ENCODE peak calls at places on chromosomes 12 and 14, in ten cellular contexts. K, I, N, J, F, D, H, B, T and M are unnamed samples.

GRCh38 chr12:124147030-124147429 is 147.9 kb upstream of the RFLNA start:
- DNase-seq in H (no peak), B (no peak), J (no peak), N (no peak), F (no peak), I (no peak), D (no peak), T (no peak), K (no peak), M (no peak)

GRCh38 chr12:93943766-93944165 is 204.6 kb upstream of the PLXNC1 start:
- DNase-seq in N (no peak), H (no peak), J (no peak), B (peak), F (peak), K (no peak), D (no peak), I (peak), T (peak), M (peak)

GRCh38 chr12:131795688-131796410 is 32.3 kb upstream of the MMP17 start:
- DNase-seq in D (no peak), H (no peak), B (no peak), N (no peak), T (no peak), J (no peak), I (no peak), K (no peak), F (no peak), M (no peak)

GRCh38 chr14:105499256-105500035 is 8.4 kb downstream of the TEDC1 start:
- DNase-seq in H (peak), B (no peak), J (no peak), T (no peak), N (no peak), K (no peak), D (no peak), F (no peak), I (peak), M (no peak)

GRCh38 chr12:115261691-115262398 is 577.9 kb upstream of the TBX3 start:
- DNase-seq in K (peak), D (no peak), F (peak), I (no peak), B (no peak), H (peak), N (no peak), T (no peak), J (no peak), M (no peak)

GRCh38 chr14:64253672-64254071 is 40.5 kb downstream of the ESR2 start:
- DNase-seq in D (no peak), N (no peak), K (no peak), H (no peak), T (no peak), J (no peak), F (peak), B (no peak), I (no peak), M (no peak)

GRCh38 chr12:76329163-76329562 is 19.1 kb downstream of the BBS10 start:
- DNase-seq in J (no peak), D (no peak), T (no peak), H (no peak), N (no peak), I (no peak), K (no peak), B (no peak), F (peak), M (peak)

GRCh38 chr12:125104978-125105377 is 39.7 kb downstream of the AACS start:
- DNase-seq in K (no peak), J (no peak), I (no peak), N (no peak), B (peak), D (no peak), F (no peak), H (no peak), T (no peak), M (no peak)

GRCh38 chr14:34043627-34044372 is 92.9 kb upstream of the EGLN3 start:
- DNase-seq in H (peak), J (no peak), F (no peak), D (no peak), N (no peak), B (no peak), T (no peak), K (no peak), I (no peak), M (peak)

GRCh38 chr14:100439781-100440180 is 116.6 kb downstream of the SLC25A47 start:
- DNase-seq in H (no peak), I (peak), B (no peak), F (no peak), N (no peak), D (peak), K (no peak), T (no peak), J (peak), M (no peak)

GRCh38 chr12:53696285-53696654 is 20.4 kb upstream of the ATP5MC2 start:
- DNase-seq in B (peak), D (peak), J (peak), I (no peak), T (peak), H (peak), F (peak), K (peak), N (peak), M (peak)

GRCh38 chr12:94225924-94226630 is 77.7 kb downstream of the PLXNC1 start:
- DNase-seq in J (no peak), D (no peak), B (no peak), I (no peak), H (no peak), T (no peak), N (no peak), F (no peak), K (no peak), M (no peak)

GRCh38 chr14:73742520-73743238 is 28.5 kb upstream of the PNMA1 start:
- DNase-seq in H (no peak), B (no peak), I (no peak), D (no peak), N (no peak), K (no peak), F (no peak), T (no peak), J (no peak), M (no peak)

GRCh38 chr12:561908-562593 is 101.2 kb downstream of the NINJ2 start:
- DNase-seq in N (no peak), J (no peak), D (no peak), H (no peak), I (no peak), F (no peak), T (no peak), B (peak), K (peak), M (no peak)

GRCh38 chr14:104446611-104447010 is 133.0 kb upstream of the C14orf180 start:
- DNase-seq in F (no peak), J (no peak), H (no peak), K (no peak), B (no peak), D (no peak), T (no peak), N (no peak), I (peak), M (no peak)

GRCh38 chr14:22177870-22178269 is 411.2 kb downstream of the DAD1 start:
- DNase-seq in N (no peak), F (peak), T (no peak), D (no peak), I (no peak), J (no peak), H (no peak), B (no peak), K (no peak), M (no peak)

GRCh38 chr14:21382886-21383847 is 652 bp downstream of the SUPT16H start:
- DNase-seq in I (peak), H (peak), B (peak), K (peak), F (peak), N (peak), D (no peak), J (peak), T (peak), M (no peak)

GRCh38 chr12:55742719-55743130 is at the start of gene GDF11:
- DNase-seq in K (peak), I (peak), T (peak), D (peak), H (peak), J (peak), N (peak), B (peak), F (peak), M (peak)

GRCh38 chr14:69321601-69322330 is 61.8 kb downstream of the GALNT16 start:
- DNase-seq in J (peak), D (no peak), N (no peak), I (peak), K (no peak), B (no peak), H (no peak), F (no peak), T (peak), M (no peak)

GRCh38 chr12:84627582-84627981 is 285.0 kb downstream of the SLC6A15 start:
- DNase-seq in H (no peak), T (no peak), I (no peak), D (no peak), B (no peak), J (no peak), K (no peak), F (no peak), N (no peak), M (no peak)

GRCh38 chr14:84404246-84404645 is 1125.7 kb upstream of the FLRT2 start:
- DNase-seq in H (no peak), N (no peak), D (no peak), I (no peak), T (no peak), K (no peak), J (no peak), F (no peak), B (no peak), M (no peak)

GRCh38 chr14:23984891-23985607 is 3.7 kb upstream of the DHRS4L2 start:
- DNase-seq in I (no peak), F (peak), N (no peak), T (peak), D (no peak), B (no peak), J (peak), H (peak), K (no peak), M (no peak)

GRCh38 chr14:96409701-96410100 is 17.8 kb downstream of the AK7 start:
- DNase-seq in H (peak), N (no peak), I (no peak), J (no peak), D (no peak), B (no peak), F (no peak), K (no peak), T (peak), M (peak)

GRCh38 chr14:83561261-83561660 is 1968.7 kb upstream of the FLRT2 start:
- DNase-seq in K (no peak), T (no peak), J (no peak), H (no peak), N (no peak), F (no peak), B (no peak), D (no peak), I (no peak), M (no peak)

GRCh38 chr12:49304161-49304560 is 9.2 kb downstream of the PRPH start:
- DNase-seq in I (no peak), K (no peak), D (no peak), N (no peak), J (no peak), B (no peak), H (no peak), T (no peak), F (peak), M (no peak)

GRCh38 chr12:104083769-104084475 is 19.6 kb downstream of the HCFC2 start:
- DNase-seq in H (no peak), F (no peak), D (no peak), N (no peak), J (no peak), B (no peak), T (no peak), I (no peak), K (no peak), M (no peak)

GRCh38 chr12:107404981-107405380 is 280.6 kb upstream of the PWP1 start:
- DNase-seq in T (no peak), H (peak), J (no peak), N (no peak), I (no peak), D (no peak), K (peak), B (peak), F (peak), M (peak)

GRCh38 chr14:95507174-95507573 is 9.3 kb downstream of the SYNE3 start:
- DNase-seq in D (peak), K (peak), H (no peak), F (peak), N (no peak), I (peak), T (peak), J (peak), B (no peak), M (peak)

GRCh38 chr12:57479376-57480115 is at the start of gene ARHGAP9:
- DNase-seq in J (no peak), K (no peak), B (no peak), I (no peak), T (no peak), H (no peak), F (peak), D (no peak), N (no peak), M (no peak)
- TF ChIP-seq POLR2A in J (no peak), K (no peak), B (no peak), I (no peak), T (no peak), H (no peak), F (no peak), D (no peak), N (peak), M (no peak)

GRCh38 chr12:3869448-3869847 is 3.8 kb downstream of the PARP11 start:
- DNase-seq in B (no peak), T (no peak), D (no peak), K (no peak), F (no peak), I (no peak), N (no peak), H (no peak), J (no peak), M (no peak)

GRCh38 chr12:3869860-3870259 is 3.3 kb downstream of the PARP11 start:
- DNase-seq in H (no peak), T (no peak), K (no peak), J (no peak), F (no peak), N (no peak), B (no peak), I (no peak), D (no peak), M (no peak)

DNA sequence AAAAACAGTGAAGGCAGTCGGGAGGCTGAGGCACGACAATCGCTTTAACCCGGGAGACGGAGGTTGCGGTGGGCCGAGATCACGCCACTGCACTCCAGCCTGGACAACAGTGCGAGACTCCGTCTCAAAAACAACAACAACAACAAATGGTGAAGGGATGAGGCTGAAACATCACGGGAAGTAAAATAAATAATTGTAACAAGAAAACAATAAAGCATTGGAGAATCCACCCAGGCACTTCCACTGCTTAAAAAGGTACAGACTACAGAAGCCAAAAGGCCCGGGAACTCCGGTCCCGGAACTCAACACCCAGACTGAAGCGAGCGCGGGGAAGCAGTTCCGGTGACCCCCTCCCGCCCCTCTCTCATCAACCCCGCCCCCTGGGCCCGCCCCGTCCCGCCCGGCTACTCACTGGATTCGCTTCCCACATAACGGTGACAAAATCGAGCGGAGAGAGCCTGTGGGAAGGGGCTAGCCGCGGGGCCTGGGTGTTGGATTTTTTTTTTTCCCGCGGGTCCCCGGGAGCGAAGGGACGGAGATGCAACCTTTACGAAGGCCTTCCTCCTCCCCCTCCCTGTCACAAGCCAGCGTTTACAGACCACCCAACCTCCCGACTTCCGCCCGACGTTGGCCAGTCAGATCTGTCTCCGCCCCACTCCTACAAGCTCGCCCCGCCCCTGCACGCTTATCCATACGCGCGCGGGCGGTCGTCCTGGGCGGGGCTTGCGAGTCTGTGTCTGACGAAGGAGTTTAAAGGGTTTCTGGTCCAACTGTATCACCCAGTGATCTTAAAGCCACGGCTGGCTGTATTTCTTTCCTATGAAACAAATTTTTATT is at the start of gene PARP11:
- DNase-seq in H (peak), F (peak), I (peak), K (peak), D (peak), N (peak), T (peak), J (peak), B (peak), M (peak)
- TF ChIP-seq POLR2A in H (peak), F (peak), I (no peak), K (peak), D (peak), N (peak), T (no peak), J (peak), B (peak), M (no peak)

DNA sequence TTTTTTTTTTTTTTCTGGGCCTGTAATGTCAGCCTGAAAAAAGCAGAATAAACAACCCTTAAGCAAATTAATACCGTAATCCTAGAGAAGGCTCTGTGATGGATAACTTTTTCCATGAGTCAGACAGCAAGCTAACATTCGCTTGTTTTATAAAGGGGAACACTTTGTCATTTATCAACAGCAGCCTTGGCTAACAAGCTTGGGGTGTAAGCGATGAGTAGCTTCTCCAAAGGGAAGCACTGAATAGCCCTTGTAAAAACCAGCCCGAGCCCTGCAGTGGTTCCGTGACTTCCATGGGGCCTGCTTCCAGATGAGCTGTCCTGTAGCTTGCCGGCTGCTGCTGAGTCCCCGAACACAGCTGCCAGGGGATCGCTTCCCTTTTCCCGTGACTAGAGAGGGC is 29.6 kb downstream of the CD9 start:
- DNase-seq in N (no peak), T (peak), J (peak), D (peak), B (no peak), H (peak), I (peak), K (no peak), F (peak), M (peak)
- TF ChIP-seq POLR2A in N (no peak), T (no peak), J (no peak), D (no peak), B (no peak), H (no peak), I (no peak), K (no peak), F (peak), M (no peak)

DNA sequence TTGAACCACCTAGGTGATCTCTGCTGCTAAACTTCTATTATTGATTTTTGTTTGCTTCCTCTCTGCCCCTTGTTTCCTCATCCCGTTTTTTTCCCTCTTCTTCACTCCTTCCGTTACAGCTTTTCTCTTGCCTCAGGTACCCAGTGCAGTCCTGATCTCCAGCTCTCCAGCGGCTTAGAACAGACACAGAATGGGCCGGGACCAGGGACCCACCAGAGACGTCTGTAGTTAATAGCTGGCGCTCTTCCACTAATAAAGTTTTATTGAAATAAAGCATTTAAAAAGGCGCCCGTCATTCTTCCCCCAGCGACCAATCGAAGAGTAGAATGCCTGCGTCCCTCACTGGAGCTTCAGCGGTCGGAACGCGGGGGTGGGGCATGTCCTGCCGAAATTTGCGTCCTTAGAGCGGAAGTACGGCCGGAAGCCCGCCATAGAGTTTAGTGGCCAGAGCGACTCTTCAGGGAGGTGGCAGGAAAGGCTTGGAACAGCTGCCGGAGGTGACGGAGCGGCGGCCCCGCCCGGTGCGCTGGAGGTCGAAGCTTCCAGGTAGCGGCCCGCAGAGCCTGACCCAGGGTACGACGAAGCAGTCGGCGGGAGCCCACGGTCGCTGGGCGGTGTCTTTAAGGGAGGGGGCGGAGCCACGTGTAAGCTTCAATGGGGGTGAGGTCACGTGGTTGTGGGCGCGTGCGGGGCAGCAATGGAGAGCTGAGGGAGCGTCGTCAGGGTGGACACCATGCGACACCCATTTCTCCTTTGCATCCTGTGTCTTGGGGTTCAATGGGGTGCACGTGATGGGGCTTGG is at the start of gene COPS7A:
- DNase-seq in J (peak), K (peak), D (peak), I (peak), N (peak), T (peak), H (peak), B (peak), F (peak), M (peak)
- TF ChIP-seq POLR2A in J (peak), K (peak), D (peak), I (no peak), N (peak), T (no peak), H (peak), B (peak), F (peak), M (peak)

GRCh38 chr12:6530576-6531260 is 3.6 kb upstream of the GAPDH start:
- DNase-seq in D (no peak), K (no peak), H (no peak), J (no peak), B (no peak), N (no peak), I (no peak), T (no peak), F (no peak), M (no peak)

GRCh38 chr12:6533653-6534157 is 612 bp upstream of the GAPDH start:
- DNase-seq in F (peak), D (peak), I (peak), J (peak), N (peak), B (peak), K (peak), T (peak), H (peak), M (no peak)

GRCh38 chr12:6534158-6534913 is at the start of gene GAPDH:
- DNase-seq in H (peak), F (peak), D (peak), J (peak), I (peak), B (peak), K (peak), N (peak), T (peak), M (peak)

GRCh38 chr12:6532927-6533652 is 1.2 kb upstream of the GAPDH start:
- DNase-seq in K (peak), N (peak), D (peak), B (peak), F (peak), H (peak), T (peak), I (peak), J (peak), M (no peak)

GRCh38 chr12:6532051-6532926 is 2.0 kb upstream of the GAPDH start:
- DNase-seq in T (peak), B (peak), J (peak), I (peak), D (no peak), F (peak), H (peak), N (no peak), K (peak), M (peak)
- TF ChIP-seq POLR2A in T (no peak), B (peak), J (peak), I (no peak), D (no peak), F (peak), H (no peak), N (peak), K (peak), M (peak)

GRCh38 chr12:109098142-109098652 is 800 bp downstream of the UNG start:
- DNase-seq in K (no peak), N (peak), B (peak), T (peak), D (peak), F (peak), I (peak), J (no peak), H (no peak), M (peak)
- TF ChIP-seq POLR2A in K (peak), N (peak), B (no peak), T (peak), D (peak), F (peak), I (no peak), J (peak), H (peak), M (no peak)